ENCODE peak calls at places on chromosome 2, in eight cellular contexts. T is HCT116, O is fibroblast of lung, F is WERI-Rb-1, N is kidney, W is neural crest cell, Y is GM12865, H is cardiac fibroblast. R is an unnamed sample.

GRCh38 chr2:196206804-196207203 is 35.4 kb upstream of the STK17B start:
- DNase-seq in W (no peak), F (no peak), N (no peak), T (no peak), Y (no peak), H (no peak), O (no peak), R (no peak)

GRCh38 chr2:75896779-75897366 is 186.2 kb upstream of the GCFC2 start:
- DNase-seq in T (no peak), F (peak; percentile 82), Y (peak; percentile 79), W (peak; percentile 16), N (no peak), H (no peak), O (no peak), R (no peak)

GRCh38 chr2:95075440-95075885 is 46.1 kb downstream of the MRPS5 start:
- DNase-seq in Y (no peak), N (no peak), W (no peak), O (no peak), F (no peak), T (no peak), H (no peak), R (no peak)

GRCh38 chr2:217709496-217710217 is 293.1 kb downstream of the TNS1 start:
- DNase-seq in N (no peak), F (no peak), O (no peak), H (no peak), Y (no peak), W (no peak), T (no peak), R (no peak)

GRCh38 chr2:232325324-232326273 is 53.0 kb upstream of the ALPP start:
- DNase-seq in T (no peak), N (peak; percentile 78), O (peak; percentile 18), W (peak; percentile 82), H (peak; percentile 54), F (peak; percentile 67), Y (peak; percentile 37), R (no peak)

GRCh38 chr2:235937526-235937925 is 230.7 kb downstream of the GBX2 start:
- DNase-seq in F (no peak), H (no peak), W (no peak), Y (no peak), N (no peak), O (no peak), T (no peak), R (no peak)

GRCh38 chr2:24269270-24269669 is 91.1 kb downstream of the ITSN2 start:
- DNase-seq in N (no peak), H (no peak), F (no peak), T (no peak), Y (no peak), W (no peak), O (no peak), R (no peak)

GRCh38 chr2:238224636-238225035 is 15.2 kb downstream of the HES6 start:
- DNase-seq in H (no peak), T (no peak), O (no peak), W (no peak), F (no peak), Y (no peak), N (peak; percentile 48), R (no peak)

GRCh38 chr2:241833101-241833937 is 24.3 kb downstream of the NEU4 start:
- DNase-seq in Y (no peak), H (peak; percentile 67), F (no peak), N (peak; percentile 65), W (no peak), T (no peak), O (peak; percentile 89), R (no peak)

GRCh38 chr2:241835605-241836004 is 23.1 kb downstream of the PDCD1 start:
- DNase-seq in T (no peak), Y (no peak), N (no peak), O (no peak), W (no peak), F (no peak), H (no peak), R (no peak)

GRCh38 chr2:241836257-241836656 is 22.4 kb downstream of the PDCD1 start:
- DNase-seq in T (no peak), O (no peak), F (no peak), Y (no peak), H (no peak), N (no peak), W (no peak), R (no peak)

GRCh38 chr2:241833938-241834852 is 24.5 kb downstream of the PDCD1 start:
- DNase-seq in T (no peak), W (no peak), N (no peak), F (no peak), O (no peak), H (no peak), Y (no peak), R (no peak)

DNA sequence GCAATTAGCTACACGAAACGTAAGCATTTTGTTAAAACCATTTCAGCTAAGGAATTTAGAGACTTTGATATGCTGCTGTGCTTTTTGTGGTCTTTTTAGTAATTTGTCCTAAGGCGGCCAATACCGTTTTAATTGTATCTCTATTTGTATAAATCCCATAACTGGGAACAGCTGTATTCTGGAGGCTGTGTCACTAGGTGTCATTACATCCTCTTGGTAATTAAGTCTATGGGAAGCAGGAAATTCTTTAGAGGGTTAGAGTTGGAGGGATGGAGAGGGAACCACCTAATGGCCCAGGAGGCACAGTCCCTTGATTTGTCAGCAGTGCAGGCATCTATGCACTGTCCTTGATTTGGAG is 23.9 kb downstream of the PDCD1 start:
- DNase-seq in O (no peak), F (no peak), N (no peak), W (no peak), Y (no peak), H (no peak), T (no peak), R (no peak)
- TF ChIP-seq CTCF in O (no peak), F (no peak), N (no peak), W (no peak), Y (no peak), H (no peak), T (no peak), R (no peak)

GRCh38 chr2:207711750-207712487 is 479 bp downstream of the CCNYL1 start:
- DNase-seq in W (peak; percentile 41), N (peak; percentile 89), T (no peak), Y (peak; percentile 67), F (peak; percentile 34), O (peak; percentile 33), H (peak; percentile 60), R (no peak)

GRCh38 chr2:207706936-207707860 is 4.2 kb upstream of the CCNYL1 start:
- DNase-seq in T (no peak), N (no peak), Y (peak; percentile 16), W (no peak), F (no peak), H (no peak), O (no peak), R (no peak)

GRCh38 chr2:207716061-207716460 is 4.6 kb downstream of the CCNYL1 start:
- DNase-seq in O (no peak), W (no peak), N (no peak), Y (no peak), H (no peak), T (no peak), F (no peak), R (no peak)

GRCh38 chr2:207710814-207711740 is at the start of gene CCNYL1:
- DNase-seq in W (peak; percentile 93), N (peak; percentile 100), H (peak; percentile 100), Y (peak; percentile 99), F (peak; percentile 99), T (peak; percentile 97), O (peak; percentile 99), R (peak; percentile 89)
- TF ChIP-seq CTCF in W (peak; percentile 35), N (no peak), H (peak; percentile 3), Y (no peak), F (no peak), T (no peak), O (no peak), R (no peak)

GRCh38 chr2:6915399-6915798 is 1.8 kb upstream of the RNF144A start:
- DNase-seq in W (no peak), T (no peak), O (no peak), Y (no peak), N (no peak), F (no peak), H (no peak), R (no peak)
- TF ChIP-seq CTCF in W (no peak), T (no peak), O (no peak), Y (no peak), N (no peak), F (no peak), H (no peak), R (no peak)

DNA sequence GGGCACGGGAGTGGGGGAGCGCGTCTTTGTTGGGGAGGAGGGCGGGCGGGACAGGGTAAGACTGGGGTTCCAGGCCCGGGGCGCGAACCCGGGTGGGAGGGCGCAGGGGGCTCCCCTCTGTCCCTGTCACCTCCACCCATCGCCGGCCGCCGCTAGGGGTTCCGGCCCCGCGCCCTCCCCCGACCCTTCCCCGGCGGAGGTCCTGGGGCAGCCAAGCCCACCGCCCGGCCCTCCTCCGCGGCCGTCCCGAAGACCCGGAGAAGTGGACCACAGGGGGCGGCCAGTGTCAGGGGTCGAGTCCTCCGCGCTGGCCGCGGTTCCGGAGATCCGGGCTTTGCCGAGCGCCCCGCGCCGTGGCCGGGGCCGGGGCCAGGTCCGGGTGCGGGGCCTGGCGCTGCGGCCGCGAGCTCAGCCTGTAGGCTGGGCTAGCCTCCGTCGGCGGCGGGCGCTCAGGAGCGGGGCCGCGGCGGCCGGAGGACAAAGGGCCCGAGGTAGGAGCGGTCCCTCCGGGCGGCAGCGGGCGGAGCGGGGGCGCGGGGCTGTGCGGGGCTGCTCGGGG is 16.6 kb upstream of the E2F6 start:
- DNase-seq in T (no peak), F (peak; percentile 62), W (peak; percentile 83), H (no peak), N (peak; percentile 71), Y (no peak), O (no peak), R (peak; percentile 23)
- TF ChIP-seq CTCF in T (no peak), F (no peak), W (peak; percentile 50), H (no peak), N (no peak), Y (no peak), O (no peak), R (no peak)

DNA sequence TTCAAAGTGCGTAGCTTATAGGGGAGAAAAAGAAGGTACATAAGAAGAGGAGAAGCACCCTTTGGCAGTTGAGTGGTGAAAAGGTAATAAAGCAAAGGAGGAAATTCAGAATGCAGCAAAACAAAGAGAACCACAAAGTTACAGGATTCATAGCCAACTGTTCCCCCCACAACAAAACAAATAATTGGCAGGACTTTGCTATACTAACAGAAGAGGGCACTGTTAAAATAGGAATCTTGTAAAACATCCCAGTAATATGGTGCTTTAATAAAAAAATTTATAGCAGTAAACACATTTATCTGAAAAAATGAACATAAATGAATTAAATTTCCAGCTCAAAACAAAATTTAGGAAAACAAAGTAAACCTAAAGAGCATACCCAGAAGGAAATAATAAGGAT is 42.3 kb downstream of the R3HDM1 start:
- DNase-seq in W (no peak), N (no peak), H (no peak), F (no peak), O (no peak), Y (no peak), T (no peak), R (no peak)
- TF ChIP-seq CTCF in W (peak; percentile 17), N (no peak), H (peak; percentile 9), F (no peak), O (no peak), Y (no peak), T (no peak), R (peak; percentile 19)

R was measured in D721Med.